ENCODE peak calls at places on chromosome 19, in nine cellular contexts. Q is uterus; S is esophagus squamous epithelium; N is lower lobe of right lung; A is tibial nerve; H is BJ; R is naive thymus-derived CD4-positive, alpha-beta T cell; W is adipocyte; Z is IMR-90. E is an unnamed sample. For H3K36me3 and H3K27me3, the result is how much of the 10 kb centered on the place peaks cover.

GRCh38 chr19:12745166-12745897 is 6.3 kb upstream of the BEST2 start:
- DNase-seq in Q (no peak), S (no peak), N (no peak), A (no peak), H (no peak), R (no peak), W (no peak), Z (no peak), E (no peak)

GRCh38 chr19:16326401-16327130 is 1.9 kb downstream of the KLF2 start:
- DNase-seq in Q (no peak), S (no peak), N (peak), A (no peak), H (no peak), R (peak), W (peak), Z (no peak), E (peak)

GRCh38 chr19:35114656-35115537 is 726 bp upstream of the FXYD3 start:
- DNase-seq in Q (peak), S (no peak), N (peak), A (peak), H (no peak), R (peak), W (peak), Z (peak), E (no peak)

GRCh38 chr19:17227798-17228367 is 1.9 kb downstream of the OCEL1 start:
- DNase-seq in Q (no peak), S (no peak), N (no peak), A (no peak), H (no peak), R (no peak), W (no peak), Z (no peak), E (no peak)

GRCh38 chr19:19657397-19657783 is 6.1 kb downstream of the ATP13A1 start:
- DNase-seq in Q (no peak), S (no peak), N (no peak), A (no peak), H (no peak), R (no peak), W (no peak), Z (no peak), E (no peak)

GRCh38 chr19:29263305-29264080 is 50.5 kb upstream of the UQCRFS1 start:
- DNase-seq in Q (no peak), S (no peak), N (no peak), A (peak), H (no peak), R (peak), W (peak), Z (peak), E (no peak)

GRCh38 chr19:19071897-19072296 is 8.1 kb downstream of the SLC25A42 start:
- DNase-seq in Q (no peak), S (no peak), N (no peak), A (no peak), H (no peak), R (no peak), W (no peak), Z (no peak), E (no peak)

GRCh38 chr19:36265856-36266374 is 51.0 kb downstream of the ZNF146 start:
- DNase-seq in Q (no peak), S (no peak), N (no peak), A (no peak), H (no peak), R (no peak), W (no peak), Z (no peak), E (no peak)

GRCh38 chr19:23823952-23824389 is 65.3 kb upstream of the ZNF681 start:
- DNase-seq in Q (no peak), S (no peak), N (no peak), A (no peak), H (no peak), R (no peak), W (no peak), Z (no peak), E (peak)

GRCh38 chr19:4403005-4403761 is 743 bp downstream of the CHAF1A start:
- DNase-seq in Q (no peak), S (no peak), N (no peak), A (no peak), H (no peak), R (no peak), W (no peak), Z (no peak), E (no peak)

GRCh38 chr19:35975608-35976214 is 19.3 kb upstream of the SDHAF1 start:
- DNase-seq in Q (no peak), S (no peak), N (no peak), A (no peak), H (no peak), R (no peak), W (peak), Z (peak), E (no peak)

GRCh38 chr19:58009666-58010301 is 7.2 kb upstream of the ZNF606 start:
- DNase-seq in Q (peak), S (no peak), N (peak), A (peak), H (no peak), R (peak), W (peak), Z (peak), E (peak)

GRCh38 chr19:46134527-46134926 is 10.0 kb upstream of the IGFL3 start:
- DNase-seq in Q (no peak), S (no peak), N (no peak), A (no peak), H (no peak), R (no peak), W (no peak), Z (peak), E (no peak)

GRCh38 chr19:16023558-16023915 is 52.8 kb upstream of the TPM4 start:
- DNase-seq in Q (no peak), S (no peak), N (no peak), A (no peak), H (no peak), R (no peak), W (no peak), Z (no peak), E (no peak)

GRCh38 chr19:40716031-40716654 is 543 bp downstream of the COQ8B start:
- DNase-seq in Q (peak), S (no peak), N (no peak), A (peak), H (no peak), R (no peak), W (no peak), Z (peak), E (peak)

GRCh38 chr19:51064534-51065220 is at the start of gene KLK13:
- DNase-seq in Q (no peak), S (no peak), N (peak), A (no peak), H (no peak), R (no peak), W (no peak), Z (no peak), E (no peak)

GRCh38 chr19:35122687-35123551 is 7.3 kb downstream of the FXYD3 start:
- DNase-seq in Q (no peak), S (no peak), N (no peak), A (no peak), H (no peak), R (no peak), W (no peak), Z (no peak), E (no peak)

GRCh38 chr19:55340784-55341147 is 1.1 kb downstream of the KMT5C start:
- DNase-seq in Q (no peak), S (no peak), N (no peak), A (no peak), H (no peak), R (no peak), W (peak), Z (no peak), E (no peak)

GRCh38 chr19:7333198-7334118 is 15.3 kb upstream of the ARHGEF18 start:
- DNase-seq in Q (peak), S (no peak), N (no peak), A (no peak), H (no peak), R (no peak), W (no peak), Z (no peak), E (peak)

GRCh38 chr19:14476663-14477401 is 1.7 kb upstream of the PTGER1 start:
- DNase-seq in Q (peak), S (no peak), N (no peak), A (peak), H (no peak), R (no peak), W (peak), Z (peak), E (no peak)

GRCh38 chr19:18023596-18024212 is 15.7 kb downstream of the ARRDC2 start:
- DNase-seq in Q (peak), S (peak), N (peak), A (peak), H (no peak), R (peak), W (no peak), Z (no peak), E (no peak)

GRCh38 chr19:13764821-13765394 is 586 bp downstream of the MRI1 start:
- DNase-seq in Q (no peak), S (no peak), N (peak), A (no peak), H (no peak), R (no peak), W (peak), Z (no peak), E (peak)

GRCh38 chr19:57947419-57948134 is at the start of gene ZNF256:
- DNase-seq in Q (peak), S (peak), N (peak), A (peak), H (peak), R (peak), W (peak), Z (peak), E (peak)

DNA sequence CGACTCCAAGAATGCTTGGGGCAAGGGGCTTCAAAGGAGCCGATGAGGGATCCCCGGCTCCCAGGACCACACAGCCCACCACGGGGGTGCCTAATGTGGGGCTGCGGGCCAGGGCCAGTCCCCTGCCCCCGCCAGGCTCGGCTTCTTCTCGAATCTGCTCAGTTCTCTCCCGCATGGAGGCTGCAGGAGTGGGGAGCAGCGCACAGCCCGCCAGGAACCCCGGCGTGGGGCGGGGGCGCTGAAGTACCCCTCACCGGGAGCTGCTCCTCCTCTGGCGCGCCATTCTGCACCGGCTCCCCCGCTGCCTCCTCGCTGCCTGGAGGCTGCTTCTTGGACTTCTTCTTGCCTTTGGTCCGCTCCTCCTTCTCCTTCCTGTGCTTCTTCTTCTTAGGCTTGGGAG is 14.7 kb downstream of the IZUMO4 start:
- DNase-seq in Q (no peak), S (no peak), N (no peak), A (no peak), H (no peak), R (no peak), W (no peak), Z (no peak), E (no peak)
- H3K36me3 ChIP-seq in Q (under half), S (half or more), N (half or more), A (half or more), H (half or more), R (under half), W (half or more), Z (half or more), E (half or more)

GRCh38 chr19:48296963-48297734 is 27.3 kb downstream of the ZNF114 start:
- DNase-seq in Q (no peak), S (no peak), N (no peak), A (no peak), H (no peak), R (no peak), W (no peak), Z (no peak), E (no peak)
- H3K27me3 ChIP-seq in Q (under half), S (under half), N (under half), A (under half), H (under half), R (under half), W (under half), Z (under half), E (under half)

GRCh38 chr19:45128109-45128508 is 32.7 kb downstream of the NKPD1 start:
- DNase-seq in Q (no peak), S (no peak), N (no peak), A (no peak), H (no peak), R (no peak), W (no peak), Z (no peak), E (no peak)
- H3K36me3 ChIP-seq in Q (under half), S (under half), N (under half), A (under half), H (under half), R (under half), W (under half), Z (under half), E (under half)

GRCh38 chr19:3025516-3025890 is 3.6 kb downstream of the TLE2 start:
- DNase-seq in Q (no peak), S (no peak), N (no peak), A (no peak), H (no peak), R (no peak), W (no peak), Z (no peak), E (no peak)
- H3K27me3 ChIP-seq in Q (under half), S (under half), N (under half), A (under half), H (under half), R (under half), W (under half), Z (half or more), E (under half)

GRCh38 chr19:50007947-50008346 is 17.2 kb downstream of the VRK3 start:
- DNase-seq in Q (no peak), S (no peak), N (no peak), A (no peak), H (no peak), R (no peak), W (no peak), Z (no peak), E (no peak)
- H3K36me3 ChIP-seq in Q (under half), S (under half), N (half or more), A (half or more), H (under half), R (under half), W (under half), Z (under half), E (under half)

GRCh38 chr19:53704011-53704410 is 72.2 kb downstream of the DPRX start:
- DNase-seq in Q (no peak), S (no peak), N (no peak), A (no peak), H (no peak), R (no peak), W (no peak), Z (no peak), E (no peak)
- H3K27me3 ChIP-seq in Q (under half), S (under half), N (under half), A (under half), H (under half), R (under half), W (under half), Z (under half), E (under half)